ENCODE peak calls at places on chromosomes 3 and 15, in eight cellular contexts. G is SW480; H is body of pancreas; M is G401; X is activated naive CD4-positive, alpha-beta T cell treated with anti-CD3 and anti-CD28 coated beads for 36 hours; J is H54; V is KBM-7; R is naive thymus-derived CD8-positive, alpha-beta T cell. U is an unnamed sample.

GRCh38 chr3:174193559-174193958 is 665.6 kb upstream of the NAALADL2 start:
- DNase-seq in H (no peak), X (no peak), J (no peak), G (no peak), R (no peak), V (no peak), M (no peak), U (no peak)

GRCh38 chr3:138974467-138974866 is 27.4 kb downstream of the FOXL2NB start:
- DNase-seq in V (peak), J (peak), R (no peak), H (no peak), M (no peak), X (no peak), G (no peak), U (no peak)

GRCh38 chr15:85837881-85838280 is 43.2 kb upstream of the KLHL25 start:
- DNase-seq in H (no peak), V (no peak), X (no peak), G (no peak), M (no peak), R (no peak), J (no peak), U (no peak)

GRCh38 chr3:43960448-43960840 is 269.7 kb downstream of the ABHD5 start:
- DNase-seq in M (no peak), X (no peak), R (no peak), H (peak), V (peak), G (no peak), J (no peak), U (no peak)

GRCh38 chr15:42730135-42730534 is 6.8 kb downstream of the CDAN1 start:
- DNase-seq in V (peak), M (no peak), G (no peak), J (no peak), H (no peak), R (no peak), X (no peak), U (peak)

GRCh38 chr3:13570391-13571194 is 21.7 kb downstream of the FBLN2 start:
- DNase-seq in V (no peak), J (no peak), R (no peak), G (no peak), X (no peak), H (no peak), M (peak), U (no peak)

GRCh38 chr3:42872718-42873117 is 3.0 kb downstream of the CYP8B1 start:
- DNase-seq in M (no peak), J (no peak), G (no peak), H (no peak), V (no peak), X (no peak), R (no peak), U (no peak)

GRCh38 chr15:42154576-42155355 is 1.7 kb downstream of the PLA2G4F start:
- DNase-seq in G (no peak), H (no peak), V (no peak), M (no peak), J (no peak), X (no peak), R (no peak), U (peak)

GRCh38 chr3:131612745-131613144 is 110.0 kb upstream of the MRPL3 start:
- DNase-seq in G (no peak), H (no peak), J (no peak), V (no peak), M (no peak), X (no peak), R (no peak), U (no peak)

GRCh38 chr3:99579246-99579645 is 59.1 kb upstream of the COL8A1 start:
- DNase-seq in M (no peak), R (no peak), H (no peak), J (peak), V (no peak), G (peak), X (no peak), U (no peak)

GRCh38 chr3:188772886-188773285 is 398.9 kb upstream of the TPRG1 start:
- DNase-seq in J (no peak), V (no peak), M (peak), H (peak), G (no peak), X (no peak), R (no peak), U (no peak)

GRCh38 chr3:197750863-197751737 is 1.4 kb downstream of the FYTTD1 start:
- DNase-seq in H (peak), J (no peak), R (no peak), G (peak), X (peak), M (peak), V (peak), U (no peak)

GRCh38 chr3:149245738-149246451 is 24.3 kb upstream of the CP start:
- DNase-seq in X (no peak), H (no peak), V (no peak), G (peak), R (no peak), J (no peak), M (no peak), U (peak)

GRCh38 chr3:16509721-16510619 is 3.5 kb downstream of the RFTN1 start:
- DNase-seq in X (peak), V (no peak), H (no peak), M (no peak), G (no peak), R (no peak), J (no peak), U (peak)

GRCh38 chr3:115518100-115518852 is 105.0 kb upstream of the GAP43 start:
- DNase-seq in G (peak), J (peak), X (no peak), R (no peak), H (peak), V (no peak), M (no peak), U (no peak)

GRCh38 chr3:71504250-71505036 is 79.1 kb downstream of the FOXP1 start:
- DNase-seq in X (peak), M (no peak), J (peak), H (peak), R (no peak), G (peak), V (no peak), U (no peak)

GRCh38 chr3:9183011-9183410 is 66.4 kb downstream of the SRGAP3 start:
- DNase-seq in X (no peak), V (no peak), G (no peak), R (no peak), M (peak), H (no peak), J (no peak), U (no peak)

GRCh38 chr15:51341366-51342248 is at the start of gene GLDN:
- DNase-seq in G (peak), V (no peak), M (peak), X (no peak), R (no peak), J (no peak), H (peak), U (peak)

GRCh38 chr3:36763850-36764703 is at the start of gene DCLK3:
- DNase-seq in G (no peak), H (no peak), J (no peak), X (peak), V (peak), R (no peak), M (no peak), U (no peak)

GRCh38 chr3:18024715-18025114 is 282.3 kb upstream of the TBC1D5 start:
- DNase-seq in M (no peak), V (no peak), G (no peak), X (no peak), J (no peak), R (no peak), H (no peak), U (no peak)

GRCh38 chr15:88375234-88375926 is 91.8 kb downstream of the MRPL46 start:
- DNase-seq in M (no peak), V (no peak), J (no peak), R (no peak), H (no peak), G (peak), X (no peak), U (no peak)

GRCh38 chr3:138946554-138947302 is at the start of the genes FOXL2 and FOXL2NB:
- DNase-seq in H (peak), G (peak), X (no peak), R (no peak), J (peak), M (no peak), V (no peak), U (no peak)

GRCh38 chr3:76789262-76789661 is 250.6 kb upstream of the ROBO2 start:
- DNase-seq in R (no peak), H (no peak), X (no peak), M (no peak), J (no peak), G (no peak), V (no peak), U (no peak)

GRCh38 chr3:101925564-101925963 is 76.2 kb downstream of the NFKBIZ start:
- DNase-seq in H (no peak), G (no peak), J (no peak), X (no peak), M (no peak), V (no peak), R (no peak), U (no peak)

GRCh38 chr3:52537726-52538421 is 1.5 kb downstream of the UQCC5 start:
- DNase-seq in G (no peak), J (no peak), X (no peak), V (no peak), R (no peak), M (no peak), H (no peak), U (no peak)

U was measured in B cell.